ENCODE peak calls at places on chromosomes 3 and 15, in six cellular contexts. One of them, this sample, is unnamed.

GRCh38 chr3:82001276-82001953 is 240.0 kb upstream of the GBE1 start:
- DNase-seq in K562: no peak
- DNase-seq in H1: no peak
- DNase-seq in HepG2: no peak
- DNase-seq in SK-N-SH: no peak
- DNase-seq in GM12878: no peak
- DNase-seq in this sample: no peak

GRCh38 chr3:63351159-63352007 is 73.3 kb downstream of the SYNPR start:
- DNase-seq in K562: peak
- DNase-seq in H1: no peak
- DNase-seq in HepG2: peak
- DNase-seq in SK-N-SH: peak
- DNase-seq in GM12878: peak
- DNase-seq in this sample: peak

GRCh38 chr3:53032609-53033008 is 13.3 kb downstream of the SFMBT1 start:
- DNase-seq in K562: no peak
- DNase-seq in H1: no peak
- DNase-seq in HepG2: no peak
- DNase-seq in SK-N-SH: no peak
- DNase-seq in GM12878: no peak
- DNase-seq in this sample: no peak

GRCh38 chr3:52704611-52705437 is 767 bp downstream of the GLT8D1 start:
- DNase-seq in K562: no peak
- DNase-seq in H1: no peak
- DNase-seq in HepG2: peak
- DNase-seq in SK-N-SH: peak
- DNase-seq in GM12878: no peak
- DNase-seq in this sample: peak

GRCh38 chr15:40878785-40879184 is 4.8 kb upstream of the RHOV start:
- DNase-seq in K562: peak
- DNase-seq in H1: no peak
- DNase-seq in HepG2: no peak
- DNase-seq in SK-N-SH: no peak
- DNase-seq in GM12878: no peak
- DNase-seq in this sample: no peak

GRCh38 chr3:159823763-159824162 is 164.9 kb upstream of the IL12A start:
- DNase-seq in K562: no peak
- DNase-seq in H1: no peak
- DNase-seq in HepG2: no peak
- DNase-seq in SK-N-SH: no peak
- DNase-seq in GM12878: no peak
- DNase-seq in this sample: no peak

GRCh38 chr15:63135804-63136203 is 14.1 kb downstream of the LACTB start:
- DNase-seq in K562: no peak
- DNase-seq in H1: no peak
- DNase-seq in HepG2: no peak
- DNase-seq in SK-N-SH: no peak
- DNase-seq in GM12878: no peak
- DNase-seq in this sample: no peak

GRCh38 chr15:83973816-83974215 is 261.8 kb upstream of the GOLGA6L4 start:
- DNase-seq in K562: peak
- DNase-seq in H1: no peak
- DNase-seq in HepG2: peak
- DNase-seq in SK-N-SH: peak
- DNase-seq in GM12878: no peak
- DNase-seq in this sample: no peak

GRCh38 chr15:69400850-69401249 is 13.3 kb upstream of the KIF23 start:
- DNase-seq in K562: no peak
- DNase-seq in H1: no peak
- DNase-seq in HepG2: no peak
- DNase-seq in SK-N-SH: no peak
- DNase-seq in GM12878: no peak
- DNase-seq in this sample: no peak

GRCh38 chr3:102791641-102792589 is 357.1 kb downstream of the ZPLD1 start:
- DNase-seq in K562: no peak
- DNase-seq in H1: no peak
- DNase-seq in HepG2: no peak
- DNase-seq in SK-N-SH: peak
- DNase-seq in GM12878: no peak
- DNase-seq in this sample: no peak

GRCh38 chr3:130411310-130411709 is 65.8 kb downstream of the COL6A5 start:
- DNase-seq in K562: no peak
- DNase-seq in H1: no peak
- DNase-seq in HepG2: no peak
- DNase-seq in SK-N-SH: no peak
- DNase-seq in GM12878: no peak
- DNase-seq in this sample: no peak

GRCh38 chr15:89822951-89823701 is 8.5 kb upstream of the ANPEP start:
- DNase-seq in K562: no peak
- DNase-seq in H1: no peak
- DNase-seq in HepG2: no peak
- DNase-seq in SK-N-SH: peak
- DNase-seq in GM12878: no peak
- DNase-seq in this sample: peak

GRCh38 chr3:10137178-10137577 is 4.4 kb upstream of the VHL start:
- DNase-seq in K562: no peak
- DNase-seq in H1: no peak
- DNase-seq in HepG2: peak
- DNase-seq in SK-N-SH: no peak
- DNase-seq in GM12878: no peak
- DNase-seq in this sample: no peak

GRCh38 chr3:186251948-186252619 is 110.0 kb downstream of the DGKG start:
- DNase-seq in K562: no peak
- DNase-seq in H1: no peak
- DNase-seq in HepG2: no peak
- DNase-seq in SK-N-SH: peak
- DNase-seq in GM12878: no peak
- DNase-seq in this sample: no peak

GRCh38 chr3:153164009-153164550 is 2.1 kb downstream of the RAP2B start:
- DNase-seq in K562: no peak
- DNase-seq in H1: no peak
- DNase-seq in HepG2: no peak
- DNase-seq in SK-N-SH: no peak
- DNase-seq in GM12878: no peak
- DNase-seq in this sample: no peak

GRCh38 chr3:46943237-46944187 is 33.0 kb downstream of the CCDC12 start:
- DNase-seq in K562: no peak
- DNase-seq in H1: no peak
- DNase-seq in HepG2: peak
- DNase-seq in SK-N-SH: no peak
- DNase-seq in GM12878: no peak
- DNase-seq in this sample: no peak

GRCh38 chr3:99699841-99700240 is 61.4 kb downstream of the COL8A1 start:
- DNase-seq in K562: no peak
- DNase-seq in H1: no peak
- DNase-seq in HepG2: no peak
- DNase-seq in SK-N-SH: no peak
- DNase-seq in GM12878: no peak
- DNase-seq in this sample: no peak

GRCh38 chr3:34056951-34057390 is 258.5 kb downstream of the PDCD6IP start:
- DNase-seq in K562: no peak
- DNase-seq in H1: no peak
- DNase-seq in HepG2: no peak
- DNase-seq in SK-N-SH: no peak
- DNase-seq in GM12878: peak
- DNase-seq in this sample: no peak

GRCh38 chr3:42502429-42503250 is at the start of gene VIPR1:
- DNase-seq in K562: peak
- DNase-seq in H1: peak
- DNase-seq in HepG2: peak
- DNase-seq in SK-N-SH: peak
- DNase-seq in GM12878: no peak
- DNase-seq in this sample: no peak

GRCh38 chr3:9014189-9014588 is 50.9 kb upstream of the RAD18 start:
- DNase-seq in K562: no peak
- DNase-seq in H1: no peak
- DNase-seq in HepG2: no peak
- DNase-seq in SK-N-SH: no peak
- DNase-seq in GM12878: no peak
- DNase-seq in this sample: no peak

GRCh38 chr3:63559884-63560283 is 92.6 kb upstream of the SNTN start:
- DNase-seq in K562: no peak
- DNase-seq in H1: no peak
- DNase-seq in HepG2: no peak
- DNase-seq in SK-N-SH: no peak
- DNase-seq in GM12878: no peak
- DNase-seq in this sample: no peak

GRCh38 chr3:195094211-195094921 is 176.6 kb downstream of the XXYLT1 start:
- DNase-seq in K562: no peak
- DNase-seq in H1: no peak
- DNase-seq in HepG2: no peak
- DNase-seq in SK-N-SH: no peak
- DNase-seq in GM12878: peak
- DNase-seq in this sample: no peak

GRCh38 chr3:195093731-195094130 is 177.2 kb downstream of the XXYLT1 start:
- DNase-seq in K562: no peak
- DNase-seq in H1: no peak
- DNase-seq in HepG2: no peak
- DNase-seq in SK-N-SH: no peak
- DNase-seq in GM12878: no peak
- DNase-seq in this sample: no peak

GRCh38 chr3:195096053-195096452 is 174.9 kb downstream of the XXYLT1 start:
- DNase-seq in K562: no peak
- DNase-seq in H1: no peak
- DNase-seq in HepG2: no peak
- DNase-seq in SK-N-SH: no peak
- DNase-seq in GM12878: no peak
- DNase-seq in this sample: no peak

GRCh38 chr3:195095704-195096036 is 175.3 kb downstream of the XXYLT1 start:
- DNase-seq in K562: no peak
- DNase-seq in H1: no peak
- DNase-seq in HepG2: no peak
- DNase-seq in SK-N-SH: no peak
- DNase-seq in GM12878: no peak
- DNase-seq in this sample: no peak

GRCh38 chr3:195095035-195095703 is 175.8 kb downstream of the XXYLT1 start:
- DNase-seq in K562: no peak
- DNase-seq in H1: no peak
- DNase-seq in HepG2: no peak
- DNase-seq in SK-N-SH: no peak
- DNase-seq in GM12878: peak
- DNase-seq in this sample: peak
- TF ChIP-seq POLR2AphosphoS5 in K562: no peak
- TF ChIP-seq POLR2AphosphoS5 in H1: no peak
- TF ChIP-seq POLR2AphosphoS5 in HepG2: no peak
- TF ChIP-seq POLR2AphosphoS5 in SK-N-SH: no peak
- TF ChIP-seq POLR2AphosphoS5 in GM12878: peak
- TF ChIP-seq POLR2AphosphoS5 in this sample: no peak

GRCh38 chr3:69385723-69386483 is at the start of gene FRMD4B:
- DNase-seq in K562: no peak
- DNase-seq in H1: no peak
- DNase-seq in HepG2: peak
- DNase-seq in SK-N-SH: peak
- DNase-seq in GM12878: no peak
- DNase-seq in this sample: no peak
- TF ChIP-seq GABPA in K562: no peak
- TF ChIP-seq GABPA in H1: no peak
- TF ChIP-seq GABPA in HepG2: no peak
- TF ChIP-seq GABPA in SK-N-SH: no peak
- TF ChIP-seq GABPA in GM12878: no peak
- TF ChIP-seq GABPA in this sample: no peak

GRCh38 chr3:178258121-178258520 is 278.1 kb upstream of the KCNMB2 start:
- DNase-seq in K562: no peak
- DNase-seq in H1: no peak
- DNase-seq in HepG2: no peak
- DNase-seq in SK-N-SH: no peak
- DNase-seq in GM12878: no peak
- DNase-seq in this sample: no peak

GRCh38 chr3:178267158-178267838 is 268.9 kb upstream of the KCNMB2 start:
- DNase-seq in K562: no peak
- DNase-seq in H1: no peak
- DNase-seq in HepG2: no peak
- DNase-seq in SK-N-SH: no peak
- DNase-seq in GM12878: no peak
- DNase-seq in this sample: no peak

GRCh38 chr3:178259703-178260102 is 276.5 kb upstream of the KCNMB2 start:
- DNase-seq in K562: no peak
- DNase-seq in H1: no peak
- DNase-seq in HepG2: no peak
- DNase-seq in SK-N-SH: no peak
- DNase-seq in GM12878: no peak
- DNase-seq in this sample: no peak

GRCh38 chr3:178260887-178261286 is 275.3 kb upstream of the KCNMB2 start:
- DNase-seq in K562: peak
- DNase-seq in H1: no peak
- DNase-seq in HepG2: no peak
- DNase-seq in SK-N-SH: peak
- DNase-seq in GM12878: no peak
- DNase-seq in this sample: no peak

GRCh38 chr3:178263236-178263916 is 272.9 kb upstream of the KCNMB2 start:
- DNase-seq in K562: no peak
- DNase-seq in H1: no peak
- DNase-seq in HepG2: no peak
- DNase-seq in SK-N-SH: no peak
- DNase-seq in GM12878: no peak
- DNase-seq in this sample: peak
- TF ChIP-seq POLR2AphosphoS5 in K562: no peak
- TF ChIP-seq POLR2AphosphoS5 in H1: no peak
- TF ChIP-seq POLR2AphosphoS5 in HepG2: no peak
- TF ChIP-seq POLR2AphosphoS5 in SK-N-SH: no peak
- TF ChIP-seq POLR2AphosphoS5 in GM12878: no peak
- TF ChIP-seq POLR2AphosphoS5 in this sample: no peak

GRCh38 chr3:171646357-171647133 is 163.7 kb downstream of the PLD1 start:
- DNase-seq in K562: peak
- DNase-seq in H1: no peak
- DNase-seq in HepG2: peak
- DNase-seq in SK-N-SH: peak
- DNase-seq in GM12878: no peak
- DNase-seq in this sample: no peak
- TF ChIP-seq GABPA in K562: no peak
- TF ChIP-seq GABPA in H1: no peak
- TF ChIP-seq GABPA in HepG2: no peak
- TF ChIP-seq GABPA in SK-N-SH: no peak
- TF ChIP-seq GABPA in GM12878: no peak
- TF ChIP-seq GABPA in this sample: no peak

DNA sequence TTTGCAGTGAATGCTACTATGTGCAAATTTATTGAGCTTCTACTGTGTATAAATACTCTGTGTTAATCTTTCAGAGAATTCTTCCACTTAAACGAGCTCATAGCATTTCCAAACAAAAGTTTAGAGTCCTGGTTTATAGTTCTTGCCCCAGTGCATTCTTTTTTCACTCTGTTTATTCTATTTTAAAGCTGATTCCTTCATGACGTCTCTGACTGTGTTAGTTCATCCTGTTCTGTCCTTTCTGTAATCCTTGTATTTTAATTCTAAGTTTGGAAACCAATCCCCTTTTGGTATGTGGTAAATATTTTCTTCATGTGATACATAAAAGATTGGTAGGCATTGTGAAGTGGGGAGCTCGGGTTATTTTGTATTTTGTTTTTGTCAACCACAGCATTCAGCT is 18.7 kb downstream of the P2RY14 start:
- DNase-seq in K562: no peak
- DNase-seq in H1: no peak
- DNase-seq in HepG2: no peak
- DNase-seq in SK-N-SH: no peak
- DNase-seq in GM12878: no peak
- DNase-seq in this sample: no peak
- TF ChIP-seq POLR2AphosphoS5 in K562: no peak
- TF ChIP-seq POLR2AphosphoS5 in H1: no peak
- TF ChIP-seq POLR2AphosphoS5 in HepG2: no peak
- TF ChIP-seq POLR2AphosphoS5 in SK-N-SH: no peak
- TF ChIP-seq POLR2AphosphoS5 in GM12878: no peak
- TF ChIP-seq POLR2AphosphoS5 in this sample: no peak